ENCODE peak calls at places on chromosomes 2 and 18, in six cellular contexts. P, F, J, Z, A and T are unnamed samples.

GRCh38 chr2:212672186-212672585 is 133.6 kb upstream of the ERBB4 start:
- DNase-seq in P (no peak), F (no peak), J (no peak), Z (no peak), A (peak; percentile 93), T (no peak)

GRCh38 chr2:73297586-73297985 is 4.2 kb upstream of the EGR4 start:
- DNase-seq in P (no peak), F (no peak), J (no peak), Z (no peak), A (no peak), T (no peak)

GRCh38 chr2:181790716-181791649 is 100.5 kb upstream of the ITPRID2 start:
- DNase-seq in P (peak; percentile 99), F (no peak), J (peak; percentile 42), Z (no peak), A (peak; percentile 89), T (no peak)

GRCh38 chr2:146295080-146295670 is 1549.7 kb upstream of the ACVR2A start:
- DNase-seq in P (peak; percentile 11), F (no peak), J (no peak), Z (no peak), A (no peak), T (no peak)

GRCh38 chr2:219973136-219973535 is 345.7 kb downstream of the SLC4A3 start:
- DNase-seq in P (peak; percentile 74), F (no peak), J (no peak), Z (no peak), A (no peak), T (no peak)

GRCh38 chr18:65990944-65991708 is 240.3 kb downstream of the CDH7 start:
- DNase-seq in P (no peak), F (no peak), J (no peak), Z (no peak), A (no peak), T (no peak)

GRCh38 chr2:231299267-231299666 is 96.2 kb upstream of the B3GNT7 start:
- DNase-seq in P (no peak), F (no peak), J (no peak), Z (no peak), A (peak; percentile 13), T (no peak)

GRCh38 chr2:190538201-190538600 is 3.7 kb upstream of the NEMP2 start:
- DNase-seq in P (no peak), F (no peak), J (no peak), Z (no peak), A (no peak), T (no peak)

GRCh38 chr18:35029103-35029502 is 12.1 kb upstream of the MAPRE2 start:
- DNase-seq in P (peak; percentile 68), F (no peak), J (no peak), Z (no peak), A (peak; percentile 67), T (no peak)

GRCh38 chr2:72014871-72015270 is 132.8 kb downstream of the CYP26B1 start:
- DNase-seq in P (no peak), F (no peak), J (no peak), Z (no peak), A (peak; percentile 18), T (no peak)

GRCh38 chr2:9099341-9099751 is 95.9 kb upstream of the MBOAT2 start:
- DNase-seq in P (peak; percentile 74), F (no peak), J (no peak), Z (no peak), A (no peak), T (no peak)

GRCh38 chr2:49271060-49271665 is 116.8 kb upstream of the FSHR start:
- DNase-seq in P (no peak), F (no peak), J (no peak), Z (no peak), A (no peak), T (no peak)

GRCh38 chr2:121140734-121141133 is 144.3 kb downstream of the TFCP2L1 start:
- DNase-seq in P (no peak), F (no peak), J (no peak), Z (no peak), A (no peak), T (no peak)

GRCh38 chr2:238060542-238061309 is at the start of gene SCLY:
- DNase-seq in P (peak; percentile 90), F (peak; percentile 98), J (peak; percentile 98), Z (peak; percentile 99), A (peak; percentile 97), T (peak; percentile 98)

GRCh38 chr2:7692657-7693161 is 775.5 kb downstream of the RNF144A start:
- DNase-seq in P (peak; percentile 87), F (no peak), J (no peak), Z (no peak), A (peak; percentile 56), T (no peak)

GRCh38 chr2:239522740-239523119 is 121.9 kb upstream of the HDAC4 start:
- DNase-seq in P (no peak), F (no peak), J (no peak), Z (peak; percentile 35), A (no peak), T (peak; percentile 41)

GRCh38 chr2:953408-953807 is 2.8 kb downstream of the SNTG2 start:
- DNase-seq in P (no peak), F (no peak), J (no peak), Z (no peak), A (no peak), T (no peak)

GRCh38 chr18:24341361-24341760 is 56.3 kb downstream of the OSBPL1A start:
- DNase-seq in P (no peak), F (no peak), J (no peak), Z (no peak), A (peak; percentile 40), T (no peak)

GRCh38 chr2:43123486-43123885 is 102.9 kb downstream of the ZFP36L2 start:
- DNase-seq in P (no peak), F (no peak), J (no peak), Z (no peak), A (no peak), T (no peak)

GRCh38 chr2:108950736-108951135 is 38.3 kb downstream of the EDAR start:
- DNase-seq in P (no peak), F (no peak), J (no peak), Z (no peak), A (no peak), T (no peak)
- H3K9me3 ChIP-seq in P (peaks cover 7% of the 10 kb centered on the region), F (no peaks in the 10 kb centered on the region), J (no peaks in the 10 kb centered on the region), Z (no peaks in the 10 kb centered on the region), A (peaks cover 12% of the 10 kb centered on the region), T (peaks cover 27% of the 10 kb centered on the region)

GRCh38 chr18:59744271-59744721 is 47.1 kb upstream of the CCBE1 start:
- DNase-seq in P (peak; percentile 97), F (no peak), J (no peak), Z (no peak), A (peak; percentile 91), T (no peak)

GRCh38 chr18:59743561-59743960 is 46.3 kb upstream of the CCBE1 start:
- DNase-seq in P (peak; percentile 66), F (no peak), J (no peak), Z (no peak), A (peak; percentile 54), T (no peak)

GRCh38 chr18:59751186-59751585 is 54.0 kb upstream of the CCBE1 start:
- DNase-seq in P (no peak), F (no peak), J (no peak), Z (no peak), A (no peak), T (no peak)

GRCh38 chr18:59752666-59753065 is 55.4 kb upstream of the CCBE1 start:
- DNase-seq in P (no peak), F (no peak), J (no peak), Z (no peak), A (no peak), T (no peak)

GRCh38 chr18:59748628-59749360 is 51.6 kb upstream of the CCBE1 start:
- DNase-seq in P (peak; percentile 96), F (no peak), J (no peak), Z (no peak), A (peak; percentile 77), T (no peak)
- H3K27ac ChIP-seq in P (peak overlapping the region; percentile 87), F (no peak overlapping the region), J (no peak overlapping the region), Z (no peak overlapping the region), A (no peak overlapping the region), T (no peak overlapping the region)

DNA sequence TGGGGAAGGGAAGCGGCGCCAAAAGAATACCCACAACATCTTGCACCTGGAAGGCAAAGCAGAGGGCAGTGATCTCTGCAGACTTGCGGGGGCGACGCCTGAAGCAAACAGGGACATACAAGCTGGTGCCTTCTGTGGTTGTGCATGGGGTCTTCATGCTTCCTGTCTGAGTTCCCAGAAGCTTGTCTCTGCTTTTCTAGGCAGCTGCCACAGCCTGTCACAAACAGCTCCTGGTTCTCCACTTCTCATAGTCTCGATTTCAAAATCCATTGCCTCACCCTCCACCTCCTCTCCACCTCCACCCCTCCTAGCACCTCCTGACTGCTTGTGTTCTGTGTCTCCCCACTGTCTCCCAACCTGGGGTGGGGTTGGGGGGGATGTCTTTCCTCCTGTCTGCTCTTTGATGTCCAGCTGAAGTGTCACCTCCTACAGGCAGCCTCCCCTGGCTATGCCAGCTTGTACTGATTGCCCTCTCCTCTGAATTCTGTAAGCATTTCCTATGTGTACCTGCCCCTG is 1.7 kb upstream of the PROC start:
- DNase-seq in P (no peak), F (no peak), J (no peak), Z (no peak), A (no peak), T (no peak)
- H3K27me3 ChIP-seq in P (peaks cover 2% of the 10 kb centered on the region), F (peaks cover 33% of the 10 kb centered on the region), J (no peaks in the 10 kb centered on the region), Z (no peaks in the 10 kb centered on the region), A (peaks cover 3% of the 10 kb centered on the region), T (no peaks in the 10 kb centered on the region)

GRCh38 chr2:95333056-95333455 is 35.9 kb downstream of the KCNIP3 start:
- DNase-seq in P (no peak), F (no peak), J (no peak), Z (no peak), A (no peak), T (no peak)
- H3K9me3 ChIP-seq in P (no peaks in the 10 kb centered on the region), F (no peaks in the 10 kb centered on the region), J (no peaks in the 10 kb centered on the region), Z (no peaks in the 10 kb centered on the region), A (no peaks in the 10 kb centered on the region), T (no peaks in the 10 kb centered on the region)